ENCODE peak calls at places on chromosomes 5 and 9, in four cellular contexts. One of them, this sample, is unnamed. For H3K36me3, the result is how much of the 10 kb centered on the place peaks cover.

GRCh38 chr5:142789206-142789605 is 19.0 kb downstream of the ARHGAP26 start:
- DNase-seq in mucosa of descending colon: no peak
- DNase-seq in thoracic aorta: no peak
- DNase-seq in right atrium auricular region: no peak
- DNase-seq in this sample: no peak

GRCh38 chr5:65674749-65675148 is 47.2 kb downstream of the SGTB start:
- DNase-seq in thoracic aorta: no peak
- DNase-seq in right atrium auricular region: no peak
- DNase-seq in mucosa of descending colon: no peak
- DNase-seq in this sample: no peak

GRCh38 chr5:19626218-19626617 is 361.8 kb downstream of the CDH18 start:
- DNase-seq in thoracic aorta: no peak
- DNase-seq in mucosa of descending colon: no peak
- DNase-seq in right atrium auricular region: no peak
- DNase-seq in this sample: no peak

GRCh38 chr5:95739857-95740256 is 8.7 kb downstream of the RHOBTB3 start:
- DNase-seq in mucosa of descending colon: no peak
- DNase-seq in thoracic aorta: no peak
- DNase-seq in right atrium auricular region: no peak
- DNase-seq in this sample: no peak

GRCh38 chr9:118522093-118523028 is 818.2 kb downstream of the TLR4 start:
- DNase-seq in right atrium auricular region: no peak
- DNase-seq in thoracic aorta: no peak
- DNase-seq in mucosa of descending colon: no peak
- DNase-seq in this sample: no peak

GRCh38 chr5:73958037-73958436 is 332.0 kb downstream of the ARHGEF28 start:
- DNase-seq in mucosa of descending colon: no peak
- DNase-seq in thoracic aorta: no peak
- DNase-seq in right atrium auricular region: no peak
- DNase-seq in this sample: no peak

GRCh38 chr9:73173526-73174411 is 22.1 kb downstream of the ANXA1 start:
- DNase-seq in thoracic aorta: no peak
- DNase-seq in mucosa of descending colon: no peak
- DNase-seq in right atrium auricular region: no peak
- DNase-seq in this sample: no peak

GRCh38 chr5:66285343-66285942 is 141.3 kb downstream of the SREK1 start:
- DNase-seq in right atrium auricular region: no peak
- DNase-seq in thoracic aorta: no peak
- DNase-seq in mucosa of descending colon: no peak
- DNase-seq in this sample: no peak

GRCh38 chr5:63310644-63311043 is 651.6 kb downstream of the HTR1A start:
- DNase-seq in mucosa of descending colon: no peak
- DNase-seq in thoracic aorta: no peak
- DNase-seq in right atrium auricular region: no peak
- DNase-seq in this sample: no peak

GRCh38 chr9:94869415-94869838 is 142.9 kb downstream of the AOPEP start:
- DNase-seq in mucosa of descending colon: no peak
- DNase-seq in thoracic aorta: no peak
- DNase-seq in right atrium auricular region: no peak
- DNase-seq in this sample: no peak

GRCh38 chr5:90264930-90265857 is 144.4 kb downstream of the CETN3 start:
- DNase-seq in mucosa of descending colon: peak
- DNase-seq in thoracic aorta: no peak
- DNase-seq in right atrium auricular region: peak
- DNase-seq in this sample: peak

GRCh38 chr5:83577036-83577636 is 105.6 kb downstream of the VCAN start:
- DNase-seq in right atrium auricular region: no peak
- DNase-seq in mucosa of descending colon: no peak
- DNase-seq in thoracic aorta: no peak
- DNase-seq in this sample: peak

GRCh38 chr5:174091006-174091578 is 45.6 kb downstream of the NSG2 start:
- DNase-seq in right atrium auricular region: no peak
- DNase-seq in mucosa of descending colon: no peak
- DNase-seq in thoracic aorta: no peak
- DNase-seq in this sample: no peak

GRCh38 chr9:87678650-87679355 is 47.1 kb upstream of the CTSL start:
- DNase-seq in mucosa of descending colon: no peak
- DNase-seq in right atrium auricular region: peak
- DNase-seq in thoracic aorta: no peak
- DNase-seq in this sample: no peak

GRCh38 chr5:153831976-153832375 is 206.7 kb downstream of the FAM114A2 start:
- DNase-seq in mucosa of descending colon: no peak
- DNase-seq in right atrium auricular region: no peak
- DNase-seq in thoracic aorta: no peak
- DNase-seq in this sample: no peak

GRCh38 chr5:83009408-83009807 is 67.8 kb downstream of the TMEM167A start:
- DNase-seq in right atrium auricular region: no peak
- DNase-seq in mucosa of descending colon: no peak
- DNase-seq in thoracic aorta: no peak
- DNase-seq in this sample: no peak

DNA sequence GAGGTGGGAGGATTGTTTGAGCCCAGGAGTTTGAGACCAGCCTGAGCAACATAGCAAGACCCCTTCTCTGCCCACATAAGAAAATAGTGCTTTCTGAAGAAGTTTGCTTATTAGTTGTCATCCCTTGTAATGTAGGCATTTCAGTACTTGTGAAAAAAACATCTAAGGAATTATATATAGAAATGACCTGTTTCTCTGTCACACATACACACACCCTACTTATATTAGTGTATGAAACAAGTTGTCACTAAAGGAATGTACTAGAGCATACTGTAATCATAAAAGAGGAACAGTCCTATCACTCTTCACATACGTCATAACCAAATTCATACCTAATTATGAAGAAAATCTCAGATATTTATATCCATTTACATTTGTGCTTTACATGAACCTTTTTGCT is 122.0 kb downstream of the NIPBL start:
- DNase-seq in right atrium auricular region: no peak
- DNase-seq in thoracic aorta: no peak
- DNase-seq in mucosa of descending colon: no peak
- DNase-seq in this sample: no peak
- H3K36me3 ChIP-seq in right atrium auricular region: under half
- H3K36me3 ChIP-seq in thoracic aorta: under half
- H3K36me3 ChIP-seq in mucosa of descending colon: under half
- H3K36me3 ChIP-seq in this sample: under half

GRCh38 chr9:131095666-131096489 is 453 bp upstream of the AIF1L start:
- DNase-seq in mucosa of descending colon: no peak
- DNase-seq in thoracic aorta: no peak
- DNase-seq in right atrium auricular region: no peak
- DNase-seq in this sample: no peak
- TF ChIP-seq CTCF in mucosa of descending colon: no peak
- TF ChIP-seq CTCF in thoracic aorta: peak
- TF ChIP-seq CTCF in right atrium auricular region: no peak
- TF ChIP-seq CTCF in this sample: no peak

GRCh38 chr5:43679214-43679613 is 76.2 kb downstream of the NNT start:
- DNase-seq in mucosa of descending colon: no peak
- DNase-seq in thoracic aorta: no peak
- DNase-seq in right atrium auricular region: no peak
- DNase-seq in this sample: no peak

GRCh38 chr5:43674536-43674935 is 71.6 kb downstream of the NNT start:
- DNase-seq in thoracic aorta: no peak
- DNase-seq in mucosa of descending colon: no peak
- DNase-seq in right atrium auricular region: no peak
- DNase-seq in this sample: no peak

GRCh38 chr5:43676083-43676840 is 73.3 kb downstream of the NNT start:
- DNase-seq in thoracic aorta: no peak
- DNase-seq in mucosa of descending colon: no peak
- DNase-seq in right atrium auricular region: no peak
- DNase-seq in this sample: no peak

GRCh38 chr5:43677241-43677640 is 74.3 kb downstream of the NNT start:
- DNase-seq in mucosa of descending colon: no peak
- DNase-seq in thoracic aorta: no peak
- DNase-seq in right atrium auricular region: no peak
- DNase-seq in this sample: no peak

GRCh38 chr5:43675357-43675756 is 72.4 kb downstream of the NNT start:
- DNase-seq in right atrium auricular region: no peak
- DNase-seq in thoracic aorta: no peak
- DNase-seq in mucosa of descending colon: no peak
- DNase-seq in this sample: no peak
- H3K36me3 ChIP-seq in right atrium auricular region: under half
- H3K36me3 ChIP-seq in thoracic aorta: under half
- H3K36me3 ChIP-seq in mucosa of descending colon: under half
- H3K36me3 ChIP-seq in this sample: under half

GRCh38 chr5:134070648-134070978 is 43.9 kb upstream of the TCF7 start:
- DNase-seq in right atrium auricular region: no peak
- DNase-seq in mucosa of descending colon: no peak
- DNase-seq in thoracic aorta: no peak
- DNase-seq in this sample: no peak
- TF ChIP-seq CTCF in right atrium auricular region: no peak
- TF ChIP-seq CTCF in mucosa of descending colon: no peak
- TF ChIP-seq CTCF in thoracic aorta: no peak
- TF ChIP-seq CTCF in this sample: no peak

GRCh38 chr5:169939731-169940130 is 40.6 kb downstream of the INSYN2B start:
- DNase-seq in thoracic aorta: no peak
- DNase-seq in right atrium auricular region: no peak
- DNase-seq in mucosa of descending colon: no peak
- DNase-seq in this sample: no peak
- H3K36me3 ChIP-seq in thoracic aorta: under half
- H3K36me3 ChIP-seq in right atrium auricular region: under half
- H3K36me3 ChIP-seq in mucosa of descending colon: under half
- H3K36me3 ChIP-seq in this sample: under half

GRCh38 chr9:128885376-128885775 is 3.4 kb downstream of the LRRC8A start:
- DNase-seq in mucosa of descending colon: no peak
- DNase-seq in thoracic aorta: no peak
- DNase-seq in right atrium auricular region: no peak
- DNase-seq in this sample: no peak

GRCh38 chr9:128884164-128884563 is 2.2 kb downstream of the LRRC8A start:
- DNase-seq in mucosa of descending colon: no peak
- DNase-seq in right atrium auricular region: no peak
- DNase-seq in thoracic aorta: no peak
- DNase-seq in this sample: no peak

GRCh38 chr9:128881627-128881883 is 195 bp downstream of the KYAT1 start:
- DNase-seq in mucosa of descending colon: no peak
- DNase-seq in right atrium auricular region: no peak
- DNase-seq in thoracic aorta: no peak
- DNase-seq in this sample: no peak

GRCh38 chr9:128882677-128883590 is 1.0 kb downstream of the LRRC8A start:
- DNase-seq in mucosa of descending colon: peak
- DNase-seq in thoracic aorta: no peak
- DNase-seq in right atrium auricular region: no peak
- DNase-seq in this sample: no peak

DNA sequence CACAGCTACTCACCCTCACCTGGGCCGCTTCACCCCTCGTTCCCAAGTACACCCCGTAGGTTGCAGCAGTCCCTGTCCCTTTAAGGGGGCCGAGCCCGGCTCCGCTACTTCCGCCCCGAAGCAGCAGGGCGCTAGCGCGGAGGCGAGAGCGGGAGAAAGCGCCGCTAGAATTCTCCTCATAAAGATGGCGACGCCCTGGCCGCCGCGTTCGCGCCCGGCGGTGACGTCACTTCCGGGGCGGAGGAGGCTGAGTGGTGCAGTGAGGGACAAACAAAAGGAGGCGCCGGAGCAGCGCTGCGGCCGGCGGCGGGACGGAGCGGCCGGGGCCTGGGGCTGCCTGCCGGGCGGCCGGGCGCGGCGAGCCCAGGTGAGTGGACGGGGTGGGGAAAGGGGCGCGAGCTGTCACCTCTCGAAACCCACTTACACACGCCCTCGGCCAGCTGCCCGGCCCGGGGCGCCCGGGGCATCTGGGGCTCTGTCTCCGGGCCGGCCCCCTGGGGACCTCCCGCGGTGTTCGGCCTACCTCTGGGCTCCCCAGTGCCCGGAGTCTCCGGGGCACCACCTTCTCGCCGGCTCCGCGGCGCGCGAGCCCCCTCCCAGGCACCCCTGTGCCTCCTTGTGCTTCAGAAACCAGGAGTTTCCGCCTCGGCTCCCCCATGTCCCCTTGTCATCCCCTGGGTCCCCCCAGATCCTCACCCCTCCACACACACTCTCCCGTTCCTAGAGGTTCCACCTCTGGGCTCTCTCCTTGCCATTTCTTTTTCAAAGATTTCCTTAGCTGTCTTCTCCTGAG is at the start of the genes KYAT1 and LRRC8A:
- DNase-seq in right atrium auricular region: peak
- DNase-seq in mucosa of descending colon: peak
- DNase-seq in thoracic aorta: peak
- DNase-seq in this sample: peak
- TF ChIP-seq CTCF in right atrium auricular region: no peak
- TF ChIP-seq CTCF in mucosa of descending colon: no peak
- TF ChIP-seq CTCF in thoracic aorta: peak
- TF ChIP-seq CTCF in this sample: peak

This sample was measured in right lobe of liver.